ENCODE peak calls at places on chromosomes 2 and 18, in five cellular contexts. One of them, this sample, is unnamed.
A peak's percentile ranks its signal among the peaks of the same experiment; 100 is the strongest.

GRCh38 chr2:5818947-5819346 is 126.8 kb downstream of the SOX11 start:
- DNase-seq in neural progenitor cell: no peak
- DNase-seq in adrenal gland: no peak
- DNase-seq in K562: no peak
- DNase-seq in HCT116: no peak
- DNase-seq in this sample: no peak

GRCh38 chr2:14915983-14916382 is 283.5 kb downstream of the LRATD1 start:
- DNase-seq in neural progenitor cell: no peak
- DNase-seq in adrenal gland: no peak
- DNase-seq in K562: no peak
- DNase-seq in HCT116: no peak
- DNase-seq in this sample: no peak

GRCh38 chr2:177708106-177708505 is 315.5 kb downstream of the AGPS start:
- DNase-seq in neural progenitor cell: no peak
- DNase-seq in adrenal gland: no peak
- DNase-seq in K562: no peak
- DNase-seq in HCT116: no peak
- DNase-seq in this sample: no peak

GRCh38 chr18:77013777-77014525 is 118.6 kb downstream of the MBP start:
- DNase-seq in neural progenitor cell: no peak
- DNase-seq in adrenal gland: peak; percentile 77
- DNase-seq in K562: no peak
- DNase-seq in HCT116: no peak
- DNase-seq in this sample: peak; percentile 34

GRCh38 chr2:209943776-209944175 is 58.7 kb upstream of the RPE start:
- DNase-seq in neural progenitor cell: no peak
- DNase-seq in adrenal gland: no peak
- DNase-seq in K562: no peak
- DNase-seq in HCT116: no peak
- DNase-seq in this sample: no peak

GRCh38 chr2:177211148-177211547 is 1.4 kb upstream of the HNRNPA3 start:
- DNase-seq in neural progenitor cell: no peak
- DNase-seq in adrenal gland: no peak
- DNase-seq in K562: no peak
- DNase-seq in HCT116: no peak
- DNase-seq in this sample: no peak

GRCh38 chr2:196166876-196167275 is 4.5 kb downstream of the STK17B start:
- DNase-seq in neural progenitor cell: no peak
- DNase-seq in adrenal gland: no peak
- DNase-seq in K562: peak; percentile 23
- DNase-seq in HCT116: no peak
- DNase-seq in this sample: no peak

GRCh38 chr2:198252472-198252871 is 448.1 kb downstream of the PLCL1 start:
- DNase-seq in neural progenitor cell: no peak
- DNase-seq in adrenal gland: no peak
- DNase-seq in K562: no peak
- DNase-seq in HCT116: no peak
- DNase-seq in this sample: no peak

GRCh38 chr2:95359501-95359930 is 43.0 kb upstream of the FAHD2A start:
- DNase-seq in neural progenitor cell: no peak
- DNase-seq in adrenal gland: no peak
- DNase-seq in K562: no peak
- DNase-seq in HCT116: no peak
- DNase-seq in this sample: no peak

GRCh38 chr2:119387381-119388129 is 20.8 kb downstream of the DBI start:
- DNase-seq in neural progenitor cell: no peak
- DNase-seq in adrenal gland: peak; percentile 78
- DNase-seq in K562: peak; percentile 65
- DNase-seq in HCT116: no peak
- DNase-seq in this sample: peak; percentile 55

GRCh38 chr2:152247337-152247695 is 71.8 kb upstream of the STAM2 start:
- DNase-seq in neural progenitor cell: no peak
- DNase-seq in adrenal gland: no peak
- DNase-seq in K562: no peak
- DNase-seq in HCT116: no peak
- DNase-seq in this sample: no peak

GRCh38 chr2:15527074-15527739 is 33.9 kb downstream of the NBAS start:
- DNase-seq in neural progenitor cell: peak; percentile 2
- DNase-seq in adrenal gland: no peak
- DNase-seq in K562: no peak
- DNase-seq in HCT116: no peak
- DNase-seq in this sample: no peak

GRCh38 chr2:233247744-233248143 is 3.7 kb upstream of the ATG16L1 start:
- DNase-seq in neural progenitor cell: no peak
- DNase-seq in adrenal gland: no peak
- DNase-seq in K562: no peak
- DNase-seq in HCT116: peak; percentile 97
- DNase-seq in this sample: no peak

GRCh38 chr2:6887783-6888192 is 10.2 kb downstream of the RSAD2 start:
- DNase-seq in neural progenitor cell: no peak
- DNase-seq in adrenal gland: no peak
- DNase-seq in K562: peak; percentile 94
- DNase-seq in HCT116: no peak
- DNase-seq in this sample: no peak

GRCh38 chr2:61268249-61268648 is 106.3 kb downstream of the C2orf74 start:
- DNase-seq in neural progenitor cell: no peak
- DNase-seq in adrenal gland: no peak
- DNase-seq in K562: peak; percentile 11
- DNase-seq in HCT116: no peak
- DNase-seq in this sample: no peak

GRCh38 chr2:86239326-86239725 is 40.1 kb downstream of the MRPL35 start:
- DNase-seq in neural progenitor cell: no peak
- DNase-seq in adrenal gland: no peak
- DNase-seq in K562: no peak
- DNase-seq in HCT116: no peak
- DNase-seq in this sample: no peak

GRCh38 chr2:177246000-177246399 is 18.5 kb downstream of the NFE2L2 start:
- DNase-seq in neural progenitor cell: peak; percentile 17
- DNase-seq in adrenal gland: no peak
- DNase-seq in K562: no peak
- DNase-seq in HCT116: no peak
- DNase-seq in this sample: no peak

GRCh38 chr2:173427887-173428683 is 73.4 kb downstream of the CDCA7 start:
- DNase-seq in neural progenitor cell: no peak
- DNase-seq in adrenal gland: no peak
- DNase-seq in K562: no peak
- DNase-seq in HCT116: no peak
- DNase-seq in this sample: no peak

GRCh38 chr2:167345559-167345958 is 457.3 kb downstream of the XIRP2 start:
- DNase-seq in neural progenitor cell: no peak
- DNase-seq in adrenal gland: no peak
- DNase-seq in K562: no peak
- DNase-seq in HCT116: no peak
- DNase-seq in this sample: no peak

GRCh38 chr2:167340322-167340721 is 452.0 kb downstream of the XIRP2 start:
- DNase-seq in neural progenitor cell: no peak
- DNase-seq in adrenal gland: no peak
- DNase-seq in K562: no peak
- DNase-seq in HCT116: no peak
- DNase-seq in this sample: no peak

GRCh38 chr2:167342769-167343168 is 454.5 kb downstream of the XIRP2 start:
- DNase-seq in neural progenitor cell: peak; percentile 44
- DNase-seq in adrenal gland: no peak
- DNase-seq in K562: no peak
- DNase-seq in HCT116: no peak
- DNase-seq in this sample: no peak
- TF ChIP-seq CTCF in neural progenitor cell: peak; percentile 55
- TF ChIP-seq CTCF in adrenal gland: no peak
- TF ChIP-seq CTCF in K562: no peak
- TF ChIP-seq CTCF in HCT116: no peak
- TF ChIP-seq CTCF in this sample: no peak

GRCh38 chr2:36572054-36572751 is 25.8 kb downstream of the FEZ2 start:
- DNase-seq in neural progenitor cell: peak; percentile 13
- DNase-seq in adrenal gland: no peak
- DNase-seq in K562: no peak
- DNase-seq in HCT116: no peak
- DNase-seq in this sample: no peak

GRCh38 chr2:36569267-36569860 is 28.6 kb downstream of the FEZ2 start:
- DNase-seq in neural progenitor cell: no peak
- DNase-seq in adrenal gland: no peak
- DNase-seq in K562: no peak
- DNase-seq in HCT116: no peak
- DNase-seq in this sample: no peak

GRCh38 chr2:36572752-36573125 is 25.2 kb downstream of the FEZ2 start:
- DNase-seq in neural progenitor cell: no peak
- DNase-seq in adrenal gland: no peak
- DNase-seq in K562: no peak
- DNase-seq in HCT116: no peak
- DNase-seq in this sample: no peak

GRCh38 chr2:36568533-36569246 is 29.3 kb downstream of the FEZ2 start:
- DNase-seq in neural progenitor cell: no peak
- DNase-seq in adrenal gland: no peak
- DNase-seq in K562: no peak
- DNase-seq in HCT116: no peak
- DNase-seq in this sample: no peak

GRCh38 chr2:36570416-36570815 is 27.6 kb downstream of the FEZ2 start:
- DNase-seq in neural progenitor cell: no peak
- DNase-seq in adrenal gland: no peak
- DNase-seq in K562: no peak
- DNase-seq in HCT116: no peak
- DNase-seq in this sample: no peak
- H3K4me1 ChIP-seq in neural progenitor cell: no peaks in the 10 kb centered on the region
- H3K4me1 ChIP-seq in adrenal gland: peaks cover 36% of the 10 kb centered on the region
- H3K4me1 ChIP-seq in K562: no peaks in the 10 kb centered on the region
- H3K4me1 ChIP-seq in HCT116: peaks cover 20% of the 10 kb centered on the region
- H3K4me1 ChIP-seq in this sample: no peaks in the 10 kb centered on the region

GRCh38 chr2:79275197-79275596 is 115.6 kb upstream of the REG3A start:
- DNase-seq in neural progenitor cell: no peak
- DNase-seq in adrenal gland: no peak
- DNase-seq in K562: no peak
- DNase-seq in HCT116: no peak
- DNase-seq in this sample: no peak
- TF ChIP-seq CTCF in neural progenitor cell: peak; percentile 48
- TF ChIP-seq CTCF in adrenal gland: no peak
- TF ChIP-seq CTCF in K562: no peak
- TF ChIP-seq CTCF in HCT116: no peak
- TF ChIP-seq CTCF in this sample: no peak

GRCh38 chr2:235021752-235022151 is 69.9 kb downstream of the SH3BP4 start:
- DNase-seq in neural progenitor cell: no peak
- DNase-seq in adrenal gland: no peak
- DNase-seq in K562: no peak
- DNase-seq in HCT116: no peak
- DNase-seq in this sample: no peak
- H3K4me1 ChIP-seq in neural progenitor cell: peaks cover 12% of the 10 kb centered on the region
- H3K4me1 ChIP-seq in adrenal gland: peaks cover 9% of the 10 kb centered on the region
- H3K4me1 ChIP-seq in K562: no peaks in the 10 kb centered on the region
- H3K4me1 ChIP-seq in HCT116: peaks cover 52% of the 10 kb centered on the region
- H3K4me1 ChIP-seq in this sample: peaks cover 11% of the 10 kb centered on the region

This sample was measured in transverse colon.